ENCODE peak calls at places on chromosomes 11 and 22, in five cellular contexts. F is fibroblast of lung, R is C1 segment of cervical spinal cord, J is NCI-H748 treated with DMSO at 0.1 percent for 48 hours, B is heart left ventricle. W is an unnamed sample.

GRCh38 chr11:88301478-88302140 is 35.9 kb downstream of the CTSC start:
- DNase-seq in R (no peak), B (no peak), F (no peak), J (no peak), W (no peak)

GRCh38 chr11:130071211-130071712 is 1.6 kb downstream of the APLP2 start:
- DNase-seq in J (no peak), B (no peak), F (peak; percentile 40), R (no peak), W (no peak)

GRCh38 chr11:61688368-61689163 is 8.4 kb downstream of the DAGLA start:
- DNase-seq in R (peak; percentile 72), B (peak; percentile 73), F (peak; percentile 46), J (no peak), W (no peak)

GRCh38 chr11:28107331-28107725 is 628 bp downstream of the KIF18A start:
- DNase-seq in J (peak; percentile 41), B (no peak), R (no peak), F (no peak), W (no peak)

GRCh38 chr11:73137262-73137941 is 4.7 kb downstream of the FCHSD2 start:
- DNase-seq in J (no peak), R (no peak), F (no peak), B (no peak), W (peak; percentile 23)

GRCh38 chr11:74611369-74611861 is 19.0 kb downstream of the POLD3 start:
- DNase-seq in J (no peak), B (no peak), F (peak; percentile 79), R (no peak), W (no peak)

GRCh38 chr22:28006271-28006670 is 87.2 kb upstream of the PITPNB start:
- DNase-seq in F (peak; percentile 13), B (no peak), R (no peak), J (no peak), W (no peak)

GRCh38 chr11:111358038-111359001 is 20.8 kb downstream of the POU2AF1 start:
- DNase-seq in R (no peak), J (no peak), B (no peak), F (no peak), W (no peak)

GRCh38 chr22:29907753-29908515 is 25.0 kb downstream of the MTMR3 start:
- DNase-seq in B (peak; percentile 71), R (no peak), F (peak; percentile 94), J (no peak), W (no peak)

GRCh38 chr11:71379722-71380121 is 68.5 kb downstream of the DHCR7 start:
- DNase-seq in R (no peak), B (no peak), F (no peak), J (no peak), W (no peak)

GRCh38 chr11:65606876-65607613 is 7.0 kb downstream of the MAP3K11 start:
- DNase-seq in J (peak; percentile 35), F (peak; percentile 93), R (peak; percentile 85), B (peak; percentile 93), W (no peak)

GRCh38 chr11:32892355-32893090 is at the start of gene QSER1:
- DNase-seq in J (no peak), F (peak; percentile 54), R (peak; percentile 77), B (peak; percentile 84), W (peak; percentile 73)

GRCh38 chr22:42172385-42173172 is 42.0 kb upstream of the CYP2D6 start:
- DNase-seq in J (no peak), R (no peak), B (no peak), F (peak; percentile 37), W (peak; percentile 34)

GRCh38 chr11:112555491-112556364 is 295.1 kb upstream of the PLET1 start:
- DNase-seq in F (peak; percentile 33), R (peak; percentile 5), J (no peak), B (peak; percentile 49), W (peak; percentile 35)

GRCh38 chr11:1230456-1231395 is 7.9 kb downstream of the MUC5B start:
- DNase-seq in J (no peak), B (no peak), R (no peak), F (no peak), W (no peak)

GRCh38 chr22:36306227-36306626 is 53.3 kb downstream of the APOL1 start:
- DNase-seq in J (no peak), F (no peak), B (no peak), R (no peak), W (no peak)

GRCh38 chr11:8040261-8040920 is 40.6 kb upstream of the TUB start:
- DNase-seq in J (no peak), F (no peak), B (no peak), R (no peak), W (no peak)

GRCh38 chr11:117096140-117096972 is 1.9 kb downstream of the SIK3 start:
- DNase-seq in F (peak; percentile 24), R (peak; percentile 31), B (no peak), J (no peak), W (peak; percentile 65)

GRCh38 chr11:67213251-67213650 is 53.0 kb upstream of the GRK2 start:
- DNase-seq in J (no peak), F (no peak), R (no peak), B (no peak), W (peak; percentile 64)

GRCh38 chr11:16603245-16603644 is 135.2 kb upstream of the C11orf58 start:
- DNase-seq in B (no peak), R (no peak), F (no peak), J (no peak), W (no peak)

GRCh38 chr11:61718613-61719302 is 33.7 kb upstream of the MYRF start:
- DNase-seq in J (no peak), B (peak; percentile 67), F (peak; percentile 63), R (no peak), W (no peak)

GRCh38 chr22:47083379-47083986 is 321.0 kb downstream of the TBC1D22A start:
- DNase-seq in J (no peak), F (no peak), B (no peak), R (no peak), W (no peak)

GRCh38 chr22:42432020-42432596 is at the start of gene NFAM1:
- DNase-seq in J (no peak), R (peak; percentile 43), B (peak; percentile 66), F (no peak), W (no peak)

GRCh38 chr22:46269564-46269963 is 1.8 kb downstream of the TTC38 start:
- DNase-seq in B (no peak), R (no peak), J (no peak), F (no peak), W (no peak)

GRCh38 chr11:77820565-77821348 is at the start of the genes AAMDC and RSF1:
- DNase-seq in B (peak; percentile 99), R (peak; percentile 99), J (peak; percentile 88), F (peak; percentile 99), W (peak; percentile 95)

GRCh38 chr11:65468874-65469333 is 29.9 kb upstream of the MALAT1 start:
- DNase-seq in R (no peak), J (peak; percentile 41), B (peak; percentile 71), F (no peak), W (peak; percentile 30)

GRCh38 chr11:1671658-1672057 is 25.3 kb upstream of the KRTAP5-6 start:
- DNase-seq in R (no peak), F (no peak), J (no peak), B (no peak), W (no peak)

GRCh38 chr11:75655619-75656018 is 13.2 kb downstream of the MAP6 start:
- DNase-seq in R (no peak), J (no peak), B (no peak), F (no peak), W (no peak)

GRCh38 chr22:48744283-48744641 is 1083.4 kb downstream of the BRD1 start:
- DNase-seq in F (no peak), J (no peak), B (no peak), R (no peak), W (no peak)

GRCh38 chr11:95341246-95341645 is 110.2 kb upstream of the SESN3 start:
- DNase-seq in J (no peak), F (peak; percentile 77), B (no peak), R (no peak), W (no peak)

GRCh38 chr11:6442441-6442840 is 1.7 kb upstream of the HPX start:
- DNase-seq in J (no peak), R (no peak), B (no peak), F (no peak), W (no peak)

GRCh38 chr11:36022891-36023290 is 79.0 kb downstream of the LDLRAD3 start:
- DNase-seq in F (no peak), B (no peak), J (no peak), R (no peak), W (no peak)

GRCh38 chr22:27377501-27377900 is 424.1 kb downstream of the MN1 start:
- DNase-seq in J (peak; percentile 38), B (no peak), F (no peak), R (no peak), W (no peak)

W was measured in naive B cell.